ENCODE peak calls at places on chromosomes 11 and 22, in nine cellular contexts. P, H, T, R, L, E, Z, U and F are unnamed samples.

GRCh38 chr11:81963018-81963417 is 770.6 kb downstream of the FAM181B start:
- DNase-seq in L (no peak), Z (no peak), U (no peak), E (no peak), R (no peak), P (peak), H (peak), T (no peak), F (no peak)

GRCh38 chr11:128692750-128693578 is 908 bp upstream of the FLI1 start:
- DNase-seq in P (peak), L (no peak), E (no peak), T (peak), R (no peak), U (peak), H (peak), Z (no peak), F (peak)

GRCh38 chr11:71102251-71102995 is 150.0 kb downstream of the SHANK2 start:
- DNase-seq in L (no peak), R (no peak), U (no peak), Z (no peak), P (no peak), T (no peak), H (no peak), E (no peak), F (peak)

GRCh38 chr11:27592111-27592780 is 85.7 kb upstream of the LIN7C start:
- DNase-seq in E (no peak), L (no peak), P (peak), R (no peak), T (no peak), U (no peak), Z (no peak), H (no peak), F (no peak)

GRCh38 chr22:38657248-38657909 is 941 bp downstream of the CBY1 start:
- DNase-seq in E (no peak), T (no peak), P (peak), R (no peak), H (peak), U (peak), L (no peak), Z (peak), F (no peak)

GRCh38 chr11:69640995-69641581 is at the start of gene CCND1:
- DNase-seq in T (peak), Z (no peak), L (peak), P (peak), R (peak), U (peak), H (peak), E (no peak), F (peak)

GRCh38 chr11:17738350-17739207 is 4.0 kb downstream of the KCNC1 start:
- DNase-seq in E (no peak), H (no peak), T (peak), P (no peak), R (no peak), U (peak), L (peak), Z (no peak), F (no peak)

GRCh38 chr11:132780051-132780450 is 752.2 kb downstream of the OPCML start:
- DNase-seq in T (no peak), P (no peak), E (no peak), R (no peak), L (no peak), U (no peak), H (no peak), Z (no peak), F (no peak)

GRCh38 chr11:56045538-56045937 is 18.1 kb downstream of the OR5AS1 start:
- DNase-seq in U (no peak), R (no peak), E (no peak), L (no peak), P (no peak), H (no peak), T (no peak), Z (no peak), F (no peak)

GRCh38 chr11:116643521-116643920 is 129.3 kb downstream of the BUD13 start:
- DNase-seq in U (no peak), T (no peak), P (no peak), Z (no peak), L (no peak), H (no peak), E (no peak), R (no peak), F (no peak)

GRCh38 chr22:23984430-23984829 is 4.5 kb downstream of the GSTT2 start:
- DNase-seq in E (no peak), L (peak), T (no peak), U (no peak), Z (no peak), H (peak), R (no peak), P (peak), F (no peak)

GRCh38 chr11:69892237-69892985 is 73.2 kb upstream of the FGF3 start:
- DNase-seq in P (no peak), U (peak), L (no peak), H (no peak), Z (no peak), R (no peak), E (no peak), T (no peak), F (peak)

GRCh38 chr22:45884201-45885067 is 92.5 kb downstream of the WNT7B start:
- DNase-seq in Z (no peak), T (peak), L (no peak), E (no peak), R (no peak), P (peak), U (peak), H (no peak), F (peak)

GRCh38 chr22:37631448-37632173 is 7.9 kb upstream of the SH3BP1 start:
- DNase-seq in L (no peak), Z (peak), H (no peak), R (no peak), U (no peak), P (no peak), E (no peak), T (no peak), F (no peak)

GRCh38 chr11:64357904-64358535 is 942 bp upstream of the RPS6KA4 start:
- DNase-seq in E (peak), U (no peak), T (no peak), H (peak), L (no peak), R (no peak), P (no peak), Z (no peak), F (no peak)
- H3K27ac ChIP-seq in E (no peak), U (no peak), T (peak), H (peak), L (no peak), R (peak), P (peak), Z (peak), F (no peak)

GRCh38 chr11:68313574-68314202 is 1.3 kb downstream of the LRP5 start:
- DNase-seq in T (no peak), L (no peak), H (peak), P (peak), R (no peak), U (peak), Z (no peak), E (no peak), F (no peak)

GRCh38 chr11:68314203-68314885 is 2.0 kb downstream of the LRP5 start:
- DNase-seq in P (no peak), R (no peak), L (no peak), T (no peak), Z (no peak), E (no peak), U (peak), H (no peak), F (no peak)

GRCh38 chr11:68317147-68317785 is 4.9 kb downstream of the LRP5 start:
- DNase-seq in T (no peak), L (no peak), P (no peak), H (no peak), Z (no peak), R (no peak), E (no peak), U (peak), F (no peak)

GRCh38 chr11:68314886-68315580 is 2.6 kb downstream of the LRP5 start:
- DNase-seq in Z (no peak), L (no peak), T (no peak), R (no peak), U (no peak), E (no peak), P (peak), H (peak), F (no peak)

GRCh38 chr11:68315581-68315920 is 3.2 kb downstream of the LRP5 start:
- DNase-seq in L (no peak), T (no peak), U (no peak), E (no peak), P (no peak), R (no peak), Z (no peak), H (no peak), F (no peak)
- H3K27ac ChIP-seq in L (no peak), T (peak), U (no peak), E (no peak), P (peak), R (peak), Z (no peak), H (peak), F (peak)

GRCh38 chr11:5737672-5738071 is 1.4 kb downstream of the OR56B1 start:
- DNase-seq in H (no peak), R (no peak), P (no peak), U (no peak), L (no peak), Z (no peak), E (no peak), T (no peak), F (no peak)

GRCh38 chr11:5736396-5736795 is at the start of gene OR56B1:
- DNase-seq in H (no peak), P (no peak), E (no peak), R (no peak), U (no peak), T (no peak), Z (no peak), L (no peak), F (no peak)

DNA sequence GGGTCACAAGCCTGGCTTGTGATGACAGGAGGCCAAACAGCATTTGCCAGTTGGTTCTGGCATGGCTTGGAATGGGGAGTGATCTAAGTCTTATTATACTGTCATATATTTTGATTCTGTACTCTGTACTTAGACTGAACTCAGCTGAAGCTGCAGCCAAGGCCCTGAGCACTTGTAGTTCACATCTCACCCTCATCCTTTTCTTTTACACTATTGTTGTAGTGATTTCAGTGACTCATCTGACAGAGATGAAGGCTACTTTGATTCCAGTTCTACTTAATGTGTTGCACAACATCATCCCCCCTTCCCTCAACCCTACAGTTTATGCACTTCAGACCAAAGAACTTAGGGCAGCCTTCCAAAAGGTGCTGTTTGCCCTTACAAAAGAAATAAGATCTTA is 843 bp downstream of the OR56B1 start:
- DNase-seq in T (no peak), U (no peak), Z (no peak), H (no peak), L (no peak), P (peak), R (no peak), E (no peak), F (no peak)
- H3K27ac ChIP-seq in T (no peak), U (no peak), Z (no peak), H (no peak), L (no peak), P (no peak), R (no peak), E (no peak), F (no peak)

DNA sequence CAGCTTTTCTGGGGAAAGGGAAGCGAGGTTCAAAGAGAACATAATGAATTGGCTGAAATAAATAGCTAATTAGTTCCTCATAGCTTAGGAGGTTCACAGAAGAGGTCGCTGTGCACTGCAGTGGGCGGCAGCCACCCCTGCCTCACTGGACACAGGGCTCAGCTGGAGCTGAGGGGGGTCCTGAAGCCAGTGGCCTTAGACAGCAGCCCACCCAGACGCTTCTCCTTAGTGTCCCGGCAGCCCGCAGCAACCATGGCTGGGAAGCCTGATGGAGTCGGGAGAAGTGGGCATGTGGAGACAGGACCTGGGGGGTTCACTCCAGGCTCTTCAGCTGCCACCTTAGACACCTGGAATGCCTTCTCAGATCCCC is 75.4 kb downstream of the TRIM29 start:
- DNase-seq in R (no peak), E (no peak), H (no peak), T (no peak), U (no peak), P (no peak), Z (no peak), L (no peak), F (no peak)
- H3K27ac ChIP-seq in R (no peak), E (no peak), H (no peak), T (no peak), U (no peak), P (no peak), Z (no peak), L (peak), F (no peak)

GRCh38 chr11:96114178-96115070 is 190.5 kb upstream of the MTMR2 start:
- DNase-seq in E (no peak), P (no peak), H (no peak), Z (no peak), T (no peak), U (no peak), R (no peak), L (no peak), F (no peak)
- H3K27ac ChIP-seq in E (no peak), P (no peak), H (no peak), Z (no peak), T (peak), U (no peak), R (peak), L (no peak), F (no peak)

GRCh38 chr11:569273-569885 is 6.9 kb upstream of the PHRF1 start:
- DNase-seq in Z (no peak), T (no peak), P (no peak), R (no peak), H (no peak), U (no peak), E (no peak), L (no peak), F (no peak)
- H3K27ac ChIP-seq in Z (peak), T (peak), P (peak), R (peak), H (peak), U (no peak), E (peak), L (no peak), F (no peak)

GRCh38 chr11:46335271-46335670 is 12.0 kb upstream of the DGKZ start:
- DNase-seq in E (no peak), Z (no peak), T (no peak), R (no peak), H (no peak), P (no peak), U (no peak), L (no peak), F (no peak)
- H3K27ac ChIP-seq in E (no peak), Z (no peak), T (no peak), R (no peak), H (no peak), P (no peak), U (no peak), L (no peak), F (no peak)

GRCh38 chr22:48477031-48477721 is 1350.5 kb downstream of the BRD1 start:
- DNase-seq in E (no peak), L (no peak), Z (no peak), U (peak), P (no peak), H (no peak), R (peak), T (peak), F (no peak)
- H3K27ac ChIP-seq in E (no peak), L (no peak), Z (no peak), U (no peak), P (no peak), H (no peak), R (no peak), T (no peak), F (no peak)

GRCh38 chr11:74951241-74951640 is 2.2 kb downstream of the SPCS2 start:
- DNase-seq in Z (no peak), L (no peak), U (no peak), H (no peak), R (no peak), T (no peak), E (no peak), P (no peak), F (no peak)

GRCh38 chr11:74952752-74953151 is 3.7 kb downstream of the SPCS2 start:
- DNase-seq in T (no peak), H (no peak), E (no peak), P (no peak), U (no peak), Z (no peak), L (no peak), R (no peak), F (no peak)

GRCh38 chr11:74956387-74956786 is 7.3 kb downstream of the SPCS2 start:
- DNase-seq in L (no peak), E (no peak), T (no peak), H (no peak), U (no peak), P (no peak), Z (no peak), R (no peak), F (no peak)

GRCh38 chr11:74954199-74954598 is 5.1 kb downstream of the SPCS2 start:
- DNase-seq in P (no peak), Z (no peak), T (no peak), R (no peak), L (no peak), H (no peak), U (no peak), E (no peak), F (no peak)

DNA sequence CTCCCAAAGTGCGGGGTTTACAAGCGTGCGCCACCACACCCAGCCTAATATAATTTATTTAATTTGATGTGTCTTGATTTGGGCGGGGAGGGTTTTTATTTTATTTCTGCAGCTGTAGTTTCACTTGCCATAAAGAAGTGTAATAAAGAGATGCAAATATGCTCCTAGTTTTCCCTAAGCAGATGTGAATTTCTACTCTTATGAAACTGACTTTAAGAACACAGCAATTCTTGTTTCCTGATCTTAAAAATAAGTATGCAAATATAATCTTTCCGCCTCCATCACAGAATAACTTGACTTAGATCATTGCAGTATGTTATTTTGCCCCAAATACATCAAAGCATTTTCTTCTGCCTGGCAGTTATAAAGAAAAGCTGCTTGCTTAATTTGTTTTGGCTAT is 4.4 kb downstream of the SPCS2 start:
- DNase-seq in P (no peak), H (no peak), Z (no peak), R (no peak), T (no peak), L (no peak), E (no peak), U (no peak), F (no peak)
- H3K27ac ChIP-seq in P (no peak), H (no peak), Z (no peak), R (no peak), T (no peak), L (no peak), E (no peak), U (no peak), F (no peak)

GRCh38 chr22:28817919-28818859 is 17.8 kb upstream of the XBP1 start:
- DNase-seq in L (no peak), E (no peak), R (no peak), Z (no peak), U (no peak), P (no peak), T (peak), H (no peak), F (no peak)

GRCh38 chr22:28820885-28821284 is 20.5 kb upstream of the XBP1 start:
- DNase-seq in L (no peak), T (no peak), P (no peak), U (no peak), H (no peak), R (no peak), Z (no peak), E (no peak), F (no peak)

GRCh38 chr22:28821452-28821851 is 21.1 kb upstream of the XBP1 start:
- DNase-seq in Z (no peak), T (no peak), U (no peak), H (no peak), P (no peak), R (no peak), L (no peak), E (no peak), F (no peak)

GRCh38 chr22:28816994-28817530 is 16.7 kb upstream of the XBP1 start:
- DNase-seq in P (no peak), H (no peak), E (no peak), Z (no peak), T (no peak), R (no peak), L (no peak), U (no peak), F (no peak)

DNA sequence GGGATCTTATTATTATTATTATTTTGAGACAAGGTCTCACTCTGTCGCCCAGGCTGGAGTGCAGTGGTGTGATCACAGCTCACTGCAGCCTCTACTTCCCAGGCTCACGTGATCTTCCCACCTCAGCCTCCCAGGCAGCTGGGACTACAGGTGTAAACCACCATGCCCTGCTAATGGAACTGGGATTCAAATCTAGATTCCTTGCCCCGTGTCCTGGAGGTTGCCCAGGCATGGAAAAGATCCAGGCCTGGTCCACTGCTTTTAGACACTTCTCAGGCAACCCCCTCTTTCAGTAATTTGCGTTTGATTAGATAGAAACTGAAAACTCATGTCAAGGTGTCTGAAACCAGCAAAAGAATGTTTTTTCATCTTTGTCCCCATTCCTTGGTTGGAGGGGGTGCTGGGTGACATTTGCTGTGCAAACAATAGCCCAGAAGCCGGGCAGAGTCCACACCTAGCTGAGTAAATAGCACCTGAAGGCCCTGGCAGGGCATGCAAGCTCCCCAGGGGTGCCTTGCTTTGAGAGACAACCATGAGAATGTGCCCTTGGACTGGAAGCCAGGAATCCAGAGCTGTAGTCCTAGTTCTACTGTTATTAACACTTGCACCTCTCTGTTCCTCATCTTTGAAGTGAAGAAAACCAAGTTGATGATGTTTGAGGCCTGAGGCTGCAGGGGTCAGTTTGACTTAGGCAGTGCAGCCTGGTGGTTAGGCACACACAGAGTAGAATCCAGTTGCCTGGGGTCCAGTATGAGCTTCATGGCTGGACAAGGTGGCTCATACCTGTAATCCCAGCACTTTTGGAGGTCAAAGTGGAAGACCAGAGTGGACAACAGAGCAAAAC is 19.1 kb upstream of the XBP1 start:
- DNase-seq in T (no peak), P (no peak), U (no peak), H (no peak), E (no peak), L (no peak), R (no peak), Z (no peak), F (no peak)
- H3K27ac ChIP-seq in T (peak), P (peak), U (no peak), H (no peak), E (no peak), L (no peak), R (no peak), Z (no peak), F (no peak)